ENCODE peak calls at places on chromosomes 5 and 9, in four cellular contexts. J is body of pancreas; L is activated T-helper 2 cell treated with anti-CD3 and anti-CD28 coated beads, Interferon-gamma antibody, Interleukin-2, Interleukin-4, amounts not matched to agents 10 μg/mL and 5 μg/mL and 100 μg/mL, durations not matched to agents 14 hours and 24 hours and 36 hours; U is fibroblast of mammary gland. I is an unnamed sample.

GRCh38 chr9:120696551-120697230 is 17.6 kb downstream of the MEGF9 start:
- DNase-seq in J (no peak), L (no peak), U (no peak), I (no peak)

GRCh38 chr5:149128023-149128875 is 13.0 kb upstream of the ABLIM3 start:
- DNase-seq in J (peak; percentile 20), L (no peak), U (peak; percentile 45), I (peak; percentile 29)

GRCh38 chr5:138245717-138246116 is 28.7 kb downstream of the GFRA3 start:
- DNase-seq in J (no peak), L (no peak), U (no peak), I (no peak)

GRCh38 chr5:132406144-132406783 is 36.8 kb downstream of the SLC22A5 start:
- DNase-seq in J (no peak), L (no peak), U (no peak), I (no peak)

GRCh38 chr9:31542384-31543055 is 841.9 kb upstream of the ACO1 start:
- DNase-seq in J (peak; percentile 32), L (peak; percentile 11), U (peak; percentile 45), I (peak; percentile 59)

GRCh38 chr5:62306494-62307363 is 723 bp downstream of the KIF2A start:
- DNase-seq in J (peak; percentile 41), L (peak; percentile 50), U (peak; percentile 33), I (peak; percentile 33)

GRCh38 chr9:79263666-79264460 is 307.9 kb upstream of the TLE4 start:
- DNase-seq in J (peak; percentile 28), L (no peak), U (no peak), I (no peak)

GRCh38 chr5:157608972-157609565 is 33.5 kb upstream of the ADAM19 start:
- DNase-seq in J (no peak), L (no peak), U (no peak), I (no peak)

GRCh38 chr5:35863159-35863558 is 6.5 kb downstream of the IL7R start:
- DNase-seq in J (no peak), L (no peak), U (no peak), I (no peak)

GRCh38 chr9:129962889-129963703 is 79.9 kb downstream of the FNBP1 start:
- DNase-seq in J (peak; percentile 17), L (peak; percentile 76), U (peak; percentile 55), I (peak; percentile 31)

GRCh38 chr5:162372265-162372664 is 304.7 kb downstream of the GABRG2 start:
- DNase-seq in J (no peak), L (no peak), U (no peak), I (no peak)

GRCh38 chr5:54062958-54063357 is 247.4 kb downstream of the ARL15 start:
- DNase-seq in J (no peak), L (no peak), U (peak; percentile 52), I (peak; percentile 23)

GRCh38 chr5:56492812-56493211 is 259.7 kb upstream of the ANKRD55 start:
- DNase-seq in J (no peak), L (no peak), U (no peak), I (no peak)

GRCh38 chr9:93670208-93671029 is 94.0 kb downstream of the PHF2 start:
- DNase-seq in J (peak; percentile 4), L (no peak), U (peak; percentile 30), I (peak; percentile 58)

GRCh38 chr9:118215544-118215943 is 511.3 kb downstream of the TLR4 start:
- DNase-seq in J (no peak), L (no peak), U (no peak), I (no peak)

GRCh38 chr9:38342532-38342931 is 50.0 kb upstream of the ALDH1B1 start:
- DNase-seq in J (no peak), L (no peak), U (no peak), I (no peak)

GRCh38 chr9:128523199-128523925 is 18.8 kb downstream of the GLE1 start:
- DNase-seq in J (peak; percentile 16), L (no peak), U (peak; percentile 78), I (peak; percentile 16)

GRCh38 chr9:127525426-127526188 is 74.3 kb downstream of the LRSAM1 start:
- DNase-seq in J (no peak), L (no peak), U (peak; percentile 73), I (peak; percentile 65)

GRCh38 chr9:110835404-110835803 is 166.8 kb downstream of the MUSK start:
- DNase-seq in J (no peak), L (no peak), U (peak; percentile 89), I (peak; percentile 92)

GRCh38 chr5:163649522-163649921 is 144.1 kb downstream of the MAT2B start:
- DNase-seq in J (no peak), L (no peak), U (peak; percentile 85), I (peak; percentile 2)

GRCh38 chr9:133154097-133154989 is 9.4 kb downstream of the GBGT1 start:
- DNase-seq in J (no peak), L (no peak), U (no peak), I (no peak)

GRCh38 chr9:116232425-116233159 is 79.0 kb downstream of the PAPPA start:
- DNase-seq in J (no peak), L (no peak), U (peak; percentile 57), I (peak; percentile 53)

GRCh38 chr9:99158629-99159028 is 53.7 kb downstream of the TGFBR1 start:
- DNase-seq in J (peak; percentile 31), L (no peak), U (no peak), I (no peak)